ENCODE peak calls at places on chromosome 1, in four cellular contexts. K is H1, W is HepG2, M is K562. X is an unnamed sample.

GRCh38 chr1:88873737-88874374 is 17.5 kb downstream of the GTF2B start:
- DNase-seq in K (no peak), W (peak; percentile 7), M (no peak), X (no peak)

GRCh38 chr1:184143449-184143848 is 91.9 kb downstream of the TSEN15 start:
- DNase-seq in K (no peak), M (no peak), W (no peak), X (no peak)

GRCh38 chr1:94753171-94753972 is 66.8 kb upstream of the SLC44A3 start:
- DNase-seq in M (no peak), K (no peak), W (peak; percentile 26), X (no peak)

GRCh38 chr1:92538048-92538412 is 51.3 kb upstream of the GFI1 start:
- DNase-seq in M (no peak), W (no peak), K (no peak), X (peak; percentile 71)

GRCh38 chr1:9494936-9495758 is 44.1 kb upstream of the SLC25A33 start:
- DNase-seq in K (peak; percentile 38), M (peak; percentile 90), W (no peak), X (no peak)

GRCh38 chr1:44359234-44359937 is 4.3 kb upstream of the ERI3 start:
- DNase-seq in W (no peak), M (no peak), K (no peak), X (no peak)

GRCh38 chr1:59705849-59706599 is 108.7 kb upstream of the HOOK1 start:
- DNase-seq in W (no peak), M (no peak), K (no peak), X (no peak)

GRCh38 chr1:84998642-84999280 is 1.8 kb upstream of the MCOLN2 start:
- DNase-seq in W (no peak), M (no peak), K (no peak), X (no peak)

GRCh38 chr1:200153277-200154055 is 126.0 kb downstream of the NR5A2 start:
- DNase-seq in K (no peak), W (no peak), M (no peak), X (peak; percentile 79)

GRCh38 chr1:167443757-167444156 is 74.6 kb downstream of the CD247 start:
- DNase-seq in M (no peak), K (no peak), W (no peak), X (no peak)

GRCh38 chr1:110829955-110830553 is 42.9 kb upstream of the CD53 start:
- DNase-seq in K (peak; percentile 15), W (peak; percentile 54), M (peak; percentile 67), X (peak; percentile 37)

GRCh38 chr1:74728736-74729135 is 4.1 kb downstream of the CRYZ start:
- DNase-seq in M (no peak), W (no peak), K (no peak), X (no peak)

GRCh38 chr1:165114022-165114888 is 242.3 kb downstream of the LMX1A start:
- DNase-seq in K (peak; percentile 47), M (peak; percentile 45), W (peak; percentile 35), X (no peak)
- TF ChIP-seq BRCA1 in K (no peak), M (no peak), W (no peak), X (no peak)

GRCh38 chr1:230025686-230026085 is 41.4 kb upstream of the GALNT2 start:
- DNase-seq in W (no peak), M (no peak), K (no peak), X (no peak)
- H2AFZ ChIP-seq in W (no peak overlapping the region), M (no peak overlapping the region), K (no peak overlapping the region), X (no peak overlapping the region)

GRCh38 chr1:224381880-224382548 is 25.3 kb downstream of the CNIH4 start:
- DNase-seq in M (no peak), W (no peak), K (no peak), X (no peak)
- TF ChIP-seq KDM1A in M (no peak), W (no peak), K (no peak), X (no peak)

GRCh38 chr1:226643167-226643566 is 94.6 kb downstream of the STUM start:
- DNase-seq in M (peak; percentile 79), K (no peak), W (no peak), X (peak; percentile 33)
- TF ChIP-seq BRCA1 in M (no peak), K (no peak), W (no peak), X (no peak)

DNA sequence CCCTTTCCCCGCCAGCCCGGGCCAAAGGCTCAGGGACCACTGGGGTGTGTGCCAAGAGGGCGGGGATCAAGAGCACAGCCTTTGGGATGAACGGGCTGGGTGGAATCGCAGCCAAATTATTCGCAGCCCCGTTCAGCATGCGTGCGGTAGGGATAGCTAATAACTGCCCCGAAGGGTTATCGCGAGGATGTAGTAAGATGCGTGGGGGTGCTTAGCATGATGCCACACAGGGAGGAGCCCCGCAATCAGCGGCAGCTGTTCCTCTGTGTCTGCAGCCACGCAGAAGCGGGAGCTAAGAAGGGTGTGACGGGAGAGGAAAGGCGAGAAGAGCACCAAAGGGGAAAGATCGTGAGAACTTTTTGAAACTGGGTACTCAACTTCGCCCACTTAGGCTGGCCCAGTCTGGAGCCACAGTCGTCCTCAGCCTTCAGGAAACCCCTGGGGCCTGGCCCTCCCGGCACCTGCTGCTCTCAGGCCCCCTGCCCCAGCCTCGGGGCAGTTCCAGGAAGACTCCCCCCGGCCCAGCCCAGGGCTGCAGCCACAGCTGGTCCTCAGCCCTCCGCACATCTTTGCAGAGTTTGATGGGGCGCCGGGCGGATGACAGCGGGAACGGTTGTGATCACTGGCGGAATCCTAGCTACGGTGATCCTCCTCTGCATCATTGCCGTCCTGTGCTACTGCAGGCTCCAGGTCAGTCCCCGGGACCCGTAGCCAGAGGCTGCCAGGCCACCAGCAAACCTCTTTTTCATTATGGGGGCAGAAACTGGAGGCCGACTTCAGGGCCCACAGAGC is 64.9 kb downstream of the TOR1AIP2 start:
- DNase-seq in M (no peak), W (no peak), K (no peak), X (no peak)
- H2AFZ ChIP-seq in M (no peak overlapping the region), W (no peak overlapping the region), K (no peak overlapping the region), X (no peak overlapping the region)

DNA sequence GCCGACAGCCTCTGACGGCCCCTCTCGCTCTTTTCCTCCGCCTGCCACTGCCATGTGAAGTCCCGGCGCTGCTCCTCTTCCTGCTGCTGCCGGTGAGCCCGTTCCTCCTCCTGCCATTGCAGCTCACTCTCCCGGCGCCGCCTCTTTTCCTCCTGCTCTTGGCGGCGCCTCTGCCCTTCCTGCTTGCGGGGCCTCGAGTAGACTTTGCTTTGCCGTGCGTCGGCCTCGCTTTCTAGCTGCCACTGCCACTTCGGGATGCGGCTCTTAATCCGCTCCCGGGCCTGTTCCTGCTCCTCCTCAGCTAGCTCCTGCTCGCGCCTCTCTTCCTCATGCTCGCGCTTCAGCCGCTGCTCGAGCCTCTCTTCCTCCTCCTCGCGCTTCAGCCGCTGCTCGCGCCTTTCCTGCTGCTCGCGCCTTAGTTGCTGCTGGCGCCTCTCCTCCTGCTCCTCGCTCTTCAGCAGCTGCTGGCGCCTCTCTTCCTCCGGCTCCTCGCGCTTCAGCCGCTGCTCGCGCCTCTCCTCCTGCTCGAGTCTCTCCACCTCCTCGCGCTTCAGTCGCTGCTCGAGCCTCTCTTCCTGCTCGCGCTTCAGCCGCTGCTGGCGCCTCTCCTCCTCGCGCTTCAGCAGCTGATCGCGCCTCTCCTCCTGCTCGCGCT is 4.3 kb downstream of the TCHH start:
- DNase-seq in M (no peak), K (no peak), W (no peak), X (no peak)
- TF ChIP-seq KDM1A in M (no peak), K (no peak), W (no peak), X (no peak)

GRCh38 chr1:170494369-170494768 is 37.6 kb upstream of the GORAB start:
- DNase-seq in M (no peak), K (no peak), W (no peak), X (no peak)
- TF ChIP-seq BRCA1 in M (no peak), K (no peak), W (no peak), X (no peak)

DNA sequence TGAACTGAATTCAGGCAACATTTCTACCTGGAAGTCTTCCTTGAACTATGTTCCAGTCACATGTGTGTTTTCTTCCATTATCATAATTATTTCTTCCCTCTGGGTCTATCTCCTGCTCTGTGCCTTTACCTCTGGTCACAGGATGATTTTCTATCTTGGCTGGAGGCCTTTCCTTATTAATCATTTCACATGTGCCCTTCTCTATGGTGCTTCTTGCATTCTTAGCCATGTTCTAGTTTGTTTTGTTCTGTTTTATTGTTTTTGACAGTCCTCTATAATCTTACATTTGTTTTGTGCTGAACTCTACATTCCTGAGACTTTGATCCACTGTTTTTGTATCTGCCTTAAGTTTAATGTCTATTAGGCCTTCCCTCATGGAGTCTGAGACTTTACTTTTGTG is 51.0 kb downstream of the SGIP1 start:
- DNase-seq in K (no peak), W (no peak), M (no peak), X (no peak)
- H2AFZ ChIP-seq in K (no peak overlapping the region), W (no peak overlapping the region), M (no peak overlapping the region), X (no peak overlapping the region)

GRCh38 chr1:3587133-3587733 is 24.1 kb downstream of the MEGF6 start:
- DNase-seq in W (peak; percentile 41), M (no peak), K (no peak), X (no peak)
- TF ChIP-seq KDM1A in W (no peak), M (no peak), K (no peak), X (no peak)

GRCh38 chr1:159925713-159926066 is 383 bp upstream of the TAGLN2 start:
- DNase-seq in K (no peak), M (peak; percentile 49), W (no peak), X (no peak)
- TF ChIP-seq BRCA1 in K (no peak), M (no peak), W (no peak), X (no peak)

X was measured in GM12878.